ENCODE peak calls at places on chromosomes 2 and 18, in nine cellular contexts. Y, U, P, E, N, F, W, J and M are unnamed samples.

GRCh38 chr2:231512222-231512621 is 18.0 kb downstream of the NMUR1 start:
- DNase-seq in N (no peak), U (no peak), W (no peak), J (no peak), E (no peak), F (no peak), P (no peak), Y (no peak), M (no peak)

GRCh38 chr2:392921-393270 is 105.0 kb upstream of the ALKAL2 start:
- DNase-seq in J (no peak), Y (no peak), W (no peak), E (no peak), U (no peak), N (no peak), P (no peak), F (no peak), M (no peak)

GRCh38 chr2:127580167-127581049 is 44.9 kb downstream of the MYO7B start:
- DNase-seq in W (no peak), N (peak; percentile 31), E (no peak), J (no peak), U (no peak), Y (no peak), P (no peak), F (no peak), M (no peak)

GRCh38 chr18:79068299-79068945 is 772 bp upstream of the ATP9B start:
- DNase-seq in U (no peak), E (peak; percentile 50), J (no peak), N (no peak), F (peak; percentile 11), W (peak; percentile 54), Y (no peak), P (no peak), M (no peak)

GRCh38 chr2:23385351-23385747 is 370 bp downstream of the KLHL29 start:
- DNase-seq in W (peak; percentile 80), P (no peak), N (no peak), J (no peak), F (no peak), Y (peak; percentile 23), E (peak; percentile 59), U (peak; percentile 36), M (no peak)

GRCh38 chr2:9666306-9666705 is 35.5 kb upstream of the YWHAQ start:
- DNase-seq in N (no peak), U (peak; percentile 61), P (no peak), W (peak; percentile 59), F (no peak), J (no peak), Y (no peak), E (no peak), M (no peak)

GRCh38 chr2:45497355-45497754 is 113.7 kb downstream of the SRBD1 start:
- DNase-seq in F (peak; percentile 19), P (no peak), Y (peak; percentile 10), U (peak; percentile 43), W (peak; percentile 58), J (no peak), E (no peak), N (no peak), M (no peak)

GRCh38 chr2:19900536-19901200 is 1.1 kb downstream of the TTC32 start:
- DNase-seq in Y (peak; percentile 47), W (peak; percentile 53), F (no peak), P (peak; percentile 9), E (peak; percentile 11), U (no peak), N (peak; percentile 47), J (no peak), M (no peak)

GRCh38 chr2:174492963-174493431 is 6.2 kb upstream of the GPR155 start:
- DNase-seq in F (peak; percentile 85), U (no peak), E (no peak), P (no peak), N (no peak), Y (peak; percentile 65), W (no peak), J (no peak), M (no peak)

GRCh38 chr18:13178197-13178596 is 40.4 kb upstream of the LDLRAD4 start:
- DNase-seq in Y (no peak), W (no peak), F (no peak), U (no peak), E (no peak), N (no peak), P (no peak), J (no peak), M (no peak)

DNA sequence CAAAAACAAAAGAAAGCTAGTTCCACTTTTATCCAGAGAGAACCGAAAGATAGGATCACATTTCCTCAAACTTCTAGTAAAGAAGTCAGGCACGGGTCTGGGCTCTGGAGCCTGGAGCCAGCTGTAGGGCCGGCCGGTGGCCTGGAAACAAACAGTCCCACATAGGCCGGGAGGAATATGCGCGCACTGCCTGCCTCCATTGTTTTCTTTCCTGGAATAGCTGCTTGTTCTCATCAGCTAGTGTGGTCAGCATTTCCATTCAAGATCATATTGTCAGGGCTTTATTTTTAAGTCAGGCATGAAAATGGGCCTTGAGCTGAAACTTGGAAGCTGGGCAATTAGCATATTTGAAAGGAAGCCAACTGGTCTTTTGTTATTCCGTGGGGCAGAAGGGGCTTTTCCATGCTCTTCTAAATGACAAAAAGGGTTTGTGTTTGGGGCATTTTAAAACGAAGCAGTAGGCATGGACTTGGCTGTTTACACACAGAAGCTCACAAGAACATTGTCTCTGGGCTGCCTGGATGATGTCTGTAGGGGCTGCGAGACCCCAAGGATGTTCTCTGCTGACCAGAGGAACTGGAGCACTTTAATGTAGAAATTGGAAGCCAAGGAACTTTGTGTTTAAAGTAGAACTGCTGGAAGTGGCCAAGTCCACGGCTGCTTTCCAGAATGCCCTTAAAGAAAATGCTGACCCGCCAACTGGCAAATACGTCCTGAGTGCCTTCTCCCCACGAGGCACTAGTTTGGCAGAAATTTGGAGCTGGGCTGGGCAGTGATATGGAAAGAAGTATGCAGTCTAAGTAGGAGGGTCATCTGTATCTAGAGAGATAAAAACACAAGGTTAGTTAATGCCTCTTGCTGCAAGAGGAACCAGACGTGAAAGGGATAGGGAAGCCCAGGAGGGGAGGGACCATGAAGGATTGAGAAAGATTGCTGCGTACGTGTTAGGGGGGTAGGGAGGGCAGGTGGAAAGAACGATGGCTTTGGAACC is 59.0 kb upstream of the RFX8 start:
- DNase-seq in U (no peak), Y (no peak), E (peak; percentile 63), F (no peak), W (no peak), N (no peak), P (no peak), J (no peak), M (no peak)
- H2AFZ ChIP-seq in U (peak overlapping the region; percentile 74), Y (no peak overlapping the region), E (peak overlapping the region; percentile 16), F (no peak overlapping the region), W (no peak overlapping the region), N (no peak overlapping the region), P (no peak overlapping the region), J (no peak overlapping the region), M (no peak overlapping the region)

GRCh38 chr2:63975437-63976124 is 43.6 kb downstream of the VPS54 start:
- DNase-seq in F (no peak), N (no peak), J (no peak), Y (no peak), P (peak; percentile 18), E (no peak), U (no peak), W (no peak), M (no peak)
- H3K27ac ChIP-seq in F (no peak overlapping the region), N (no peak overlapping the region), J (no peak overlapping the region), Y (no peak overlapping the region), P (peak overlapping the region; percentile 49), E (no peak overlapping the region), U (no peak overlapping the region), W (no peak overlapping the region), M (peak overlapping the region; percentile 15)

DNA sequence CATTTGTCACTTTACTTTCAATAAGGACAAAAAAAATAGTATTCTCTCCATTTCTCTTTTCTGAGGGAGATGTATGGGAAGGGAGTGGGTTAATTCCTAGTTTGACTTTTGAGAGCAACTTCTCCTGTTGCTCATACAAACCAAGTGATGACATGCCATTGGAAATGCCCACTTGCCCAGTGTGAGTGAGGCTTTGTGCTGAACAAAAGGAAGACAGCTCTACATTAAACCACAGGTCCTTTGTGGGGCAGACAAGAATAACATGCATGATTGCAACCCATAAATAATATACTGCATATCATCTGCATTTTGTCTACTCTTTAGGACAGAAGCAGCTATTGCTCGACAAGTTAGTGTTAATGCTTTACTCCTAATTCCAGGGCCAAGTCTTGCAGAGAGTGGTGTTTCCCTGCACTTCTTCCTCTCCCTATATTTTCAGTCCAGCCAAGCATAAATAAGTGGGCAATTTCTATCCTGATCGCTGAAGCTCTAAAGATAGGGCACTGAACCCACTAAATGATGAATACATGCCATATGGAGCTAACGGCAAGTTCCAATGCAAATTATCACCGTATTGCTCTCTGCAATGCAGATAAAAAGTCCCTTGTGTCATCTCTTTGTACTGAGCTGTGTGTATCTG is 19.4 kb upstream of the EHBP1 start:
- DNase-seq in E (no peak), F (no peak), Y (no peak), U (no peak), N (no peak), J (no peak), W (no peak), P (no peak), M (no peak)
- H2AFZ ChIP-seq in E (no peak overlapping the region), F (no peak overlapping the region), Y (no peak overlapping the region), U (no peak overlapping the region), N (no peak overlapping the region), J (no peak overlapping the region), W (no peak overlapping the region), P (no peak overlapping the region), M (no peak overlapping the region)

GRCh38 chr2:69013123-69013836 is at the start of gene ANTXR1:
- DNase-seq in Y (no peak), E (peak; percentile 93), W (peak; percentile 86), F (no peak), J (peak; percentile 53), N (peak; percentile 63), P (no peak), U (peak; percentile 78), M (no peak)

GRCh38 chr2:69013837-69014796 is 1.1 kb downstream of the ANTXR1 start:
- DNase-seq in F (no peak), E (peak; percentile 43), W (peak; percentile 75), Y (no peak), P (no peak), J (no peak), N (no peak), U (peak; percentile 54), M (no peak)

GRCh38 chr2:69011611-69012157 is 1.3 kb upstream of the ANTXR1 start:
- DNase-seq in U (no peak), Y (no peak), P (no peak), J (no peak), E (peak; percentile 24), W (no peak), F (no peak), N (no peak), M (no peak)

GRCh38 chr2:69010437-69011194 is 2.4 kb upstream of the ANTXR1 start:
- DNase-seq in P (no peak), N (no peak), U (no peak), F (no peak), Y (no peak), W (peak; percentile 69), J (no peak), E (no peak), M (no peak)

DNA sequence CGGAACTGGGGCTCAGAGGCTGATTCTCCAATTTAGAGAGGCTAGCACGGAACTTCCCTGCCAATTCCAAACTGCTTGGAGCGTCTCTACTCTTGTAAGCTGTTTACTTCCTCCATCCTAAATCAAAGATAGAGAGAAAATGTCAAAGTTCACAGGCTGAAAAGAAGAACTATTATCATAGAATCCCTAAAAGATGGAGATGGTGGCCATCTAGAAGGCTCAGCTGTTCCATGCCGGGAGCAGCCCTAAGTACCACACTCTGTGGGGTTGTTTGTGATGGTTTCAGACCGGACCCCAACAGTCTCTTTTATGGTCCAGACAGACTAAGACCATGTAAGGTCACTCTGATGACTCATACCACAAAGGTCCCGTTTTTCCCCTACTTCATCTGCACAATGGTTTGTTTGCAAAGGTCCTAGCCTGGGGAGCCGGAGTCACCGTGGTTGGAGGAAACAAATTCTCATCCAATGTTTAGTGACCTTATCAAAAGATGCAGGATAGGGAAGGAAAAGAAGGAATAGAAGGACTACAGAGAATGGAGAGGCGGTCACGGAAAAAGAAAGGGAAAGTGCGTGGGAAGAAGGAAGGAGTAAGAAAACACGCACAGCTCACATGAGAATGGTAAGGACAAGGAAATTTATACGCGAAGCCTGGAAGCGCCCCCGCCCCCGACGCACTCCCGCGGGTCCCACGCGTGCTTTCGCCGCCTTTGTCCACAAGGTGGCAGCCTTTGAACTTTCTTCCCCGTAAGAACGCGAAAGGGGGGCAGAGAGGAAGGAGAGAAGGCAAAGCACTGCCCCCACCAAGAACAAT is 463 bp upstream of the ANTXR1 start:
- DNase-seq in P (peak; percentile 67), Y (peak; percentile 25), W (peak; percentile 88), U (peak; percentile 76), J (peak; percentile 23), N (no peak), F (no peak), E (peak; percentile 17), M (no peak)
- H3K27ac ChIP-seq in P (no peak overlapping the region), Y (no peak overlapping the region), W (peak overlapping the region; percentile 70), U (peak overlapping the region; percentile 89), J (peak overlapping the region; percentile 51), N (no peak overlapping the region), F (no peak overlapping the region), E (no peak overlapping the region), M (peak overlapping the region; percentile 50)